ENCODE peak calls at places on chromosome 12, in four cellular contexts. P, Y, B and K are unnamed samples.
A peak's percentile ranks its signal among the peaks of the same experiment; 100 is the strongest.

GRCh38 chr12:48750215-48750614 is 33.7 kb upstream of the CCNT1 start:
- DNase-seq in P (no peak), Y (no peak), B (no peak), K (no peak)

GRCh38 chr12:74689071-74689655 is 151.5 kb downstream of the ATXN7L3B start:
- DNase-seq in P (no peak), Y (no peak), B (no peak), K (no peak)

GRCh38 chr12:57803317-57803893 is 15.1 kb downstream of the AVIL start:
- DNase-seq in P (no peak), Y (peak; percentile 32), B (peak; percentile 62), K (no peak)

GRCh38 chr12:6452245-6452731 is 446 bp downstream of the TAPBPL start:
- DNase-seq in P (peak; percentile 47), Y (peak; percentile 68), B (peak; percentile 50), K (peak; percentile 50)

GRCh38 chr12:124797321-124797720 is 66.3 kb downstream of the SCARB1 start:
- DNase-seq in P (no peak), Y (no peak), B (no peak), K (no peak)

GRCh38 chr12:75890141-75890540 is 141.4 kb downstream of the PHLDA1 start:
- DNase-seq in P (no peak), Y (no peak), B (no peak), K (no peak)

GRCh38 chr12:1131811-1132224 is 140.8 kb downstream of the ERC1 start:
- DNase-seq in P (no peak), Y (no peak), B (peak; percentile 40), K (no peak)

GRCh38 chr12:68896881-68897540 is 36.0 kb downstream of the CPM start:
- DNase-seq in P (no peak), Y (no peak), B (no peak), K (no peak)

GRCh38 chr12:109720152-109720855 is 6.7 kb downstream of the FAM222A start:
- DNase-seq in P (no peak), Y (no peak), B (no peak), K (peak; percentile 32)

GRCh38 chr12:65495233-65495632 is 216.8 kb downstream of the MSRB3 start:
- DNase-seq in P (no peak), Y (no peak), B (no peak), K (no peak)

DNA sequence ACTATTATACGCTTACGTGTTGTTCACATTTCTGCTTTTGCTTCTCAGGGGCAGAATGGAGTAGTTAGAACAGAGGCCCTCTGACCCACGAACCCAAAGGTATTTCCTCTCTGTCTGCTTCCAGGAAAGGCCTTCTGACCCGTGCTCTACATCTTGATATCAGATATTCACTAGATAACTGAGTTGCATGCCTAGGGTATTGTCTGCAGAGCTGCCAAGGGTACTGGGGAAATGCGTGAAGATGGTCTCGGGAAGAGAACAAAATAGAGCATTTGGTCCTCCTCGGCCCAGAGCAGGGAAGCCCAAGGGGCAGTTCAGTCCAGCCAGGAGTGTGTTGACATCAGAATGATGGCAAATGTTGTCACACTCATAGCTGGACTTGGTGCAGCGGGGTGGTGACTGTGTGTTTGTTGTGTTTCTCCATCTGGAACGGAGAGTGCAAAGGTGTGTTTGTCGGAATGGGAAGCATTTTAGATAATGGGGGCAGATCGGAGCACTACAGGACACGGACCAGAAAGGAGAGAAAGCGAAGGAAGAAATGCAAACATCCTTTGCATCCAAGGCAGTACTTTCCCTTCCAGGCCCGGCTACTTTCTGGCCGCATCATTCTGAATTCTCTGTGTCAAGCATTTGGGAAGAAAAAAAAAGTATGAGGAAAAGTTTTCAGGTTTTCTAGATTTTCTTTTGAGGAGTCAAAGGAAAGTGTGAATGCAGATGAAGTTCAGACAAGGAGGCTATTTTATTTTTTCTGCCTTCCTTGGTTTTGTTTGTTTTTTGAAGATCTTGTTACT is 8.1 kb downstream of the GLT1D1 start:
- DNase-seq in P (no peak), Y (no peak), B (no peak), K (no peak)
- TF ChIP-seq EP300 in P (no peak), Y (no peak), B (no peak), K (no peak)

GRCh38 chr12:53379389-53380103 is 430 bp upstream of the SP1 start:
- DNase-seq in P (peak; percentile 100), Y (peak; percentile 99), B (peak; percentile 100), K (peak; percentile 100)
- TF ChIP-seq EP300 in P (no peak), Y (no peak), B (no peak), K (no peak)

DNA sequence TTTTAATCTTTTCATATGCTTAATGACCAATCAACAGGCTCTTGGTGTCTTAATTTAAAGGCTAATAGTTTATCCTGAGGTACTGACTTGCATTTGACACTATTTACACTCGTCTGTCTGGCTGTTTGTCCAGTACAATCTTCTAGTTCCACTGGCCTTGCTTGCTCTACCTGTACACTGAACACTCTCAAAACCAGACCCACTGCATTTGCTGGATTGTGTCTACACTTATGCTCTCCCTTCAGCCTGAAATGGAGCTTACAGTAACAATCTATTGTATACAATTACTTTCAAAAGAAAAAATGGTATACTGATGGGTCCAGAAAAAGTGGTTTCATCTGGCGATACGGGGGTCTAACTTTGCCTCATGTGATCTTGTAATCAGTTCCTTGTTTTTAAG is 2.3 kb upstream of the ACSS3 start:
- DNase-seq in P (no peak), Y (no peak), B (no peak), K (no peak)
- TF ChIP-seq EP300 in P (no peak), Y (no peak), B (no peak), K (no peak)

DNA sequence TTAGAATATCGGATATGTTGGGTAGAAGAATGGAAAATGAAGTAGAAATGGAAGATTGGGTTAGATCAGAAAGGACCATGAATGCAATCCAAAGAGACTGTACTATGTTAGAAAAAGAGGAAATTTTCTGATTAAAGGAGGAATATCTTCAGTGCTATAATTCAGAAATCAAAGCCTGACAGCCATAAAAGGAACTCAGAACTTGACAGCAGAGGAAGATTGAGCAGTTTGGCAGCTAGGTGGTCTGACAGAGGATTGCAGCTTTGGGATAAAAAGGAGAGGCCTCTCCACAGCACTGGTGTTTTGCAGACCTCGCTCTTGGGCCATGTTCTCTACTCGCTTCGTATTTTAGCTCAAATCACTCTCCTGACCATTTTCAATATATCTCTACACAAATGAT is 354.8 kb upstream of the SOX5 start:
- DNase-seq in P (no peak), Y (no peak), B (no peak), K (no peak)
- TF ChIP-seq EP300 in P (no peak), Y (no peak), B (no peak), K (no peak)

GRCh38 chr12:53737951-53738833 is 10.9 kb upstream of the CALCOCO1 start:
- DNase-seq in P (no peak), Y (peak; percentile 35), B (peak; percentile 48), K (peak; percentile 79)
- TF ChIP-seq EP300 in P (no peak), Y (no peak), B (no peak), K (no peak)

GRCh38 chr12:46478123-46478522 is 105.5 kb upstream of the SLC38A2 start:
- DNase-seq in P (no peak), Y (no peak), B (no peak), K (no peak)
- TF ChIP-seq EP300 in P (no peak), Y (no peak), B (no peak), K (no peak)

GRCh38 chr12:119666900-119667576 is 895 bp upstream of the PRKAB1 start:
- DNase-seq in P (no peak), Y (no peak), B (no peak), K (no peak)

GRCh38 chr12:119666226-119666808 is 1.6 kb upstream of the PRKAB1 start:
- DNase-seq in P (no peak), Y (no peak), B (no peak), K (no peak)

GRCh38 chr12:119668315-119668651 is 350 bp downstream of the PRKAB1 start:
- DNase-seq in P (no peak), Y (no peak), B (no peak), K (no peak)

GRCh38 chr12:119669744-119670472 is 2.0 kb downstream of the PRKAB1 start:
- DNase-seq in P (no peak), Y (peak; percentile 70), B (peak; percentile 84), K (peak; percentile 83)

DNA sequence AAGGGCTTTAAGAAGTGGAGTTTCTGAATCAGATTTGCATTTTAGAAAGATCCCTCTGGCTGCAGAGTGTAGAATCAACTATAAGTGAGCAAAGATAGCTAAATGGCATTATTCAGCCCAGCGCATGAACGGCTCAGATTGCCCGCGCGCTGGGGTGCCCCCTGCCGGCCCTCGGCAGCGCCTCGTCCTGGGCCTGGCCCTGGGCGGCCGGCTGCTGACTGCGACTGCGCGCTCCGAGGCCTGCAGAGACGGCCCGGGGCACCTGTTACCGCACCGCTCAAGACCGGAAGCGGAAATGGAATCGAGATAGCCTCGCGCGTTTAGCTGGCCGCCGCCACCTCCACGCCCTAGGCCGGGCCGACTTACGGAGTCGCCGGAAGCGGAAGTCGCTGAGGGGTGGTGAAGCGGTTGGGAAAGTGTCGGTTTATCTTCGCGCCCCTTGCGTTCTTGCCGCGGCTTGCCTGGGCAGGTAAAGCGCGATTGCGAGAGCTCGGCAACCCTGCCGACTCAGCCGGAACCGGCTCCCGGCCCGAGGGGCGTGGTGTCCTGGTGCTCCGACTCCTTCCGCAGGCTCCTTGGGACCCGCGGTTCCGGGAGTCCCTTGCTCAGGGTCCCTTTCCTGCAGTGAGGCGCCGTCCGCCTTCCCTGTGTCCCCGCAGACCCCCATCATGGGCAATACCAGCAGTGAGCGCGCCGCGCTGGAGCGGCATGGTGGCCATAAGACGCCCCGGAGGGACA is at the start of gene PRKAB1:
- DNase-seq in P (peak; percentile 94), Y (peak; percentile 98), B (peak; percentile 99), K (peak; percentile 99)
- TF ChIP-seq EP300 in P (no peak), Y (no peak), B (no peak), K (peak; percentile 19)

DNA sequence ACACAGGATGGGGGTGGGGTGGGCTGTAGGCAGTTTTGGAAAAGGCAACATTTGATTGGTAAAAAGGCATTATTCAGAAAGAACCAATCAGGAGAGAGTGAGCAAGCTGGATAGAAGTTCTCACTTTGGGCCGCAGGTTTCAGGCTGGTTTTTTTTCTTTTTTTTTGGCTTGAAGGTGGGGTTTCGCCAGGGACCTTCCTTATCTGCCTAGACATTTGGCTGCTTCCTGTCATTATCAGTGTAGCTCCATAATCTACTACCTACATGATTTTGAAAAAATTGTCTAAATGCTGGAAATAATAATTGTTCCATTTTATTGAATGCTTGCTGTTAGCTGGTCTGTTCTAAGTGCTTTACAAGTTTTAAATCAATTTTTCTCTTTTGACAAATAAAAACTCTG is 649.0 kb downstream of the TMTC2 start:
- DNase-seq in P (no peak), Y (no peak), B (no peak), K (no peak)
- TF ChIP-seq EP300 in P (no peak), Y (no peak), B (no peak), K (no peak)

GRCh38 chr12:93569656-93570551 is 2.6 kb upstream of the SOCS2 start:
- DNase-seq in P (peak; percentile 79), Y (peak; percentile 90), B (peak; percentile 85), K (peak; percentile 91)

GRCh38 chr12:93569301-93569655 is 3.2 kb upstream of the SOCS2 start:
- DNase-seq in P (no peak), Y (no peak), B (no peak), K (no peak)

GRCh38 chr12:93571360-93571853 is 1.1 kb upstream of the SOCS2 start:
- DNase-seq in P (peak; percentile 65), Y (peak; percentile 78), B (peak; percentile 66), K (peak; percentile 95)

GRCh38 chr12:93571854-93572711 is at the start of gene SOCS2:
- DNase-seq in P (peak; percentile 33), Y (peak; percentile 58), B (peak; percentile 31), K (peak; percentile 92)

GRCh38 chr12:93570552-93571359 is 1.7 kb upstream of the SOCS2 start:
- DNase-seq in P (peak; percentile 90), Y (peak; percentile 96), B (peak; percentile 95), K (peak; percentile 97)
- TF ChIP-seq EP300 in P (peak; percentile 77), Y (peak; percentile 62), B (peak; percentile 72), K (no peak)